ENCODE peak calls at places on chromosomes 12 and 14, in four cellular contexts. G is GM12878, Z is K562, W is HL-60. P is an unnamed sample.

GRCh38 chr12:78189656-78190055 is 359.0 kb downstream of the NAV3 start:
- DNase-seq in G (no peak), W (no peak), Z (no peak), P (no peak)

GRCh38 chr14:94581127-94581999 is at the start of gene SERPINA5:
- DNase-seq in W (no peak), G (no peak), Z (peak), P (no peak)

GRCh38 chr12:43402431-43402830 is 149.6 kb downstream of the ADAMTS20 start:
- DNase-seq in W (no peak), Z (no peak), G (no peak), P (no peak)

GRCh38 chr12:25272937-25273526 is 22.3 kb upstream of the KRAS start:
- DNase-seq in W (no peak), G (no peak), Z (no peak), P (no peak)

GRCh38 chr12:14716848-14717444 is 20.5 kb upstream of the GUCY2C start:
- DNase-seq in Z (peak), G (no peak), W (peak), P (peak)

GRCh38 chr12:109912790-109913189 is 12.7 kb downstream of the TCHP start:
- DNase-seq in Z (no peak), G (no peak), W (no peak), P (no peak)

GRCh38 chr14:28280530-28280929 is 486.1 kb upstream of the FOXG1 start:
- DNase-seq in W (no peak), G (no peak), Z (no peak), P (no peak)

GRCh38 chr12:109910254-109910968 is 10.3 kb downstream of the TCHP start:
- DNase-seq in G (no peak), W (no peak), Z (no peak), P (no peak)

GRCh38 chr12:132719141-132719953 is 8.7 kb downstream of the PGAM5 start:
- DNase-seq in W (no peak), G (no peak), Z (no peak), P (no peak)

GRCh38 chr12:92136883-92137582 is 8.6 kb downstream of the BTG1 start:
- DNase-seq in W (no peak), G (no peak), Z (no peak), P (no peak)

GRCh38 chr14:20278414-20278813 is 27.3 kb downstream of the TTC5 start:
- DNase-seq in W (peak), G (no peak), Z (no peak), P (no peak)

GRCh38 chr14:73802431-73803188 is 49.0 kb upstream of the PTGR2 start:
- DNase-seq in Z (no peak), G (no peak), W (no peak), P (no peak)

GRCh38 chr14:102426796-102427195 is 64.1 kb downstream of the TECPR2 start:
- DNase-seq in G (no peak), Z (no peak), W (no peak), P (no peak)

GRCh38 chr12:132617822-132618682 is 524 bp upstream of the P2RX2 start:
- DNase-seq in W (no peak), Z (no peak), G (no peak), P (no peak)

GRCh38 chr12:82723093-82723492 is 36.4 kb downstream of the TMTC2 start:
- DNase-seq in Z (no peak), G (peak), W (no peak), P (no peak)

GRCh38 chr14:92683041-92683440 is 65.4 kb downstream of the LGMN start:
- DNase-seq in G (no peak), Z (no peak), W (no peak), P (no peak)

GRCh38 chr14:96616168-96616681 is 114.0 kb downstream of the PAPOLA start:
- DNase-seq in W (no peak), G (no peak), Z (no peak), P (no peak)

GRCh38 chr12:3233813-3234212 is 156.6 kb downstream of the TSPAN9 start:
- DNase-seq in Z (no peak), G (no peak), W (no peak), P (no peak)

GRCh38 chr12:30525171-30525570 is 170.5 kb downstream of the IPO8 start:
- DNase-seq in G (no peak), W (peak), Z (peak), P (no peak)

GRCh38 chr12:26068503-26068902 is 56.3 kb downstream of the BHLHE41 start:
- DNase-seq in Z (no peak), G (no peak), W (no peak), P (no peak)

GRCh38 chr12:132014915-132015280 is 65.2 kb downstream of the EP400 start:
- DNase-seq in Z (no peak), W (no peak), G (no peak), P (no peak)

GRCh38 chr14:78666336-78667056 is 496.3 kb downstream of the NRXN3 start:
- DNase-seq in W (no peak), G (no peak), Z (no peak), P (no peak)
- TF ChIP-seq SPI1 in W (no peak), G (no peak), Z (no peak), P (no peak)

GRCh38 chr12:8145754-8146415 is 10.9 kb upstream of the ZNF705A start:
- DNase-seq in W (no peak), G (no peak), Z (no peak), P (no peak)
- TF ChIP-seq SPI1 in W (no peak), G (no peak), Z (no peak), P (no peak)

DNA sequence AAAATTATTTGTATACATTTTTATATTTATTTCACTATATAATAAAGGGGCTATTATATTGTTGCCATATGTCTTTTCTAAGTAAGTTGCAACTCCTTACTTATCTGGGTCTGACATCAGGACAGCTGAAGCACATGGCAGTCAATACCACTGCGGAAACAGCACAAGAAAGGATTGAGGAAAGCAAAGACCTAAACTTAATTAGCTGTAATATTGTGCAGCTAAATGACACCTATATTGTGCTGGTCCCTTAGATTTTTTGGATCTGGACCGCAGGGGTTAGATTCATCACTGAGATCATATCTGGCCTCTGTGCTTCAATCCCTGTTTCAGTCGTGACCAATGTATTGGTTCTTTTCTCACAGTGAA is 359.6 kb upstream of the DIO2 start:
- DNase-seq in G (no peak), W (no peak), Z (no peak), P (no peak)
- TF ChIP-seq SPI1 in G (no peak), W (no peak), Z (no peak), P (no peak)

DNA sequence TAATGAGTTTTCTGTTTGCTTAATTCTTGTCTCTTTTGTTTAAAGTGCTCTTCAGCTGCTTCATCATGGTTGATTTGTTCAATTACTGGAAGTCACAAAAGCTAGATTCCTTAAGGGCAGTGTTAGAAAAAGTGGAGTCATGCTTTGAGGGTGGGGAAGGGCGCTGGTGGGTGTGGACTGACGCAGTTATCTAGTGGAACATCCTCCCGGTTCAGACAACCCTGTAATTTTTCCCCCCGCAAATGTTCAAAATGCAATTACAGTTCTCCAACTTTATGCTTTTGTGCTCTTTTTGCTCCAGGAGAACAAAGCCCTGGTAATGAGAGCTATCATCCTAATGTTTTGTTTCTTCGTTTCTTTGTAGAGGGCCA is 2.1 kb downstream of the AKAP6 start:
- DNase-seq in G (no peak), W (no peak), Z (peak), P (no peak)
- TF ChIP-seq SPI1 in G (no peak), W (no peak), Z (no peak), P (no peak)

GRCh38 chr12:122096591-122097149 is 18.1 kb downstream of the MLXIP start:
- DNase-seq in G (no peak), Z (no peak), W (no peak), P (no peak)

GRCh38 chr12:122099280-122099749 is 20.8 kb downstream of the MLXIP start:
- DNase-seq in W (no peak), G (no peak), Z (no peak), P (no peak)

GRCh38 chr12:122099856-122100255 is 21.3 kb downstream of the MLXIP start:
- DNase-seq in Z (no peak), G (no peak), W (no peak), P (no peak)

GRCh38 chr12:122096014-122096413 is 17.5 kb downstream of the MLXIP start:
- DNase-seq in W (no peak), G (no peak), Z (no peak), P (no peak)

GRCh38 chr12:122097641-122098364 is 19.2 kb downstream of the MLXIP start:
- DNase-seq in Z (peak), G (no peak), W (no peak), P (no peak)
- TF ChIP-seq SPI1 in Z (no peak), G (no peak), W (no peak), P (no peak)

GRCh38 chr14:35866595-35867279 is 40.6 kb downstream of the BRMS1L start:
- DNase-seq in G (no peak), W (no peak), Z (no peak), P (no peak)

GRCh38 chr14:35865611-35866010 is 39.5 kb downstream of the BRMS1L start:
- DNase-seq in G (no peak), W (peak), Z (no peak), P (no peak)

GRCh38 chr14:35855886-35856481 is 29.8 kb downstream of the BRMS1L start:
- DNase-seq in W (peak), Z (no peak), G (peak), P (peak)

GRCh38 chr14:35858521-35859209 is 32.5 kb downstream of the BRMS1L start:
- DNase-seq in W (no peak), Z (no peak), G (no peak), P (no peak)

DNA sequence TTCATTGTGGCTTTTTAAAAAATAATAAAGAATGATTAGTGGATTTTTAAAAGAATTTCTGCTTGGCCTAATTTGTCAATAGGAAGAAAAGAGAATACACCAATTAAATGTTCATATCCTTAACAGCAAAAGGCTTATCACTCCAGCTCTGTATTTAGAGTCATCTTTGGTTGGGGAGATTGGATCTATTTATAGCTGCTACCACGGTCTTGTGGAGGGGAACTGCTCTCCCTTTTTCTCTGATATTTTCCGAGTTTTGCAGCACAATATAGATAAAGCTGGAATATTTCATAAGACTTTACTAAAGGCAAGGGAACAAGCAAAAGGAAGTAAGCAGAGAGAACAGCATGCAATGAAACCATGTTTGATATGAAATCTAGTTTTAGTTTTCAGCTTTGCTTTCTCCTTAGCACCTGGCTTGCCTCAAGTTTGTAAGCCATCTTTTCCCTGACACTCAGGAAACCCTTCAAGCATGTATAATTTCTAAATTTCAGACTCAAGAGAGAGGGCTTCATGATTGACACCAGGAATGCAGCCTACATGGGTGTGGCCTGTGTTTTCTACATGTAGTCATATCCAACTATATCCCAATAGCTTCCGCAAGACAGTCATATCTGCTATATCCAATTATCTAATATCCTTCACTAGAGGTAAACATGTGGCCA is 35.2 kb downstream of the BRMS1L start:
- DNase-seq in G (peak), Z (no peak), W (no peak), P (no peak)
- TF ChIP-seq SPI1 in G (no peak), Z (no peak), W (no peak), P (no peak)

GRCh38 chr12:76688627-76689026 is 75.3 kb upstream of the ZDHHC17 start:
- DNase-seq in Z (no peak), G (no peak), W (no peak), P (no peak)
- TF ChIP-seq SPI1 in Z (no peak), G (no peak), W (no peak), P (no peak)

GRCh38 chr12:131001493-131001892 is 47.8 kb downstream of the ADGRD1 start:
- DNase-seq in G (no peak), Z (peak), W (no peak), P (no peak)
- TF ChIP-seq SPI1 in G (no peak), Z (no peak), W (no peak), P (no peak)

GRCh38 chr14:63308723-63309317 is 9.9 kb downstream of the GPHB5 start:
- DNase-seq in W (no peak), G (no peak), Z (peak), P (no peak)
- TF ChIP-seq SPI1 in W (no peak), G (no peak), Z (no peak), P (no peak)

DNA sequence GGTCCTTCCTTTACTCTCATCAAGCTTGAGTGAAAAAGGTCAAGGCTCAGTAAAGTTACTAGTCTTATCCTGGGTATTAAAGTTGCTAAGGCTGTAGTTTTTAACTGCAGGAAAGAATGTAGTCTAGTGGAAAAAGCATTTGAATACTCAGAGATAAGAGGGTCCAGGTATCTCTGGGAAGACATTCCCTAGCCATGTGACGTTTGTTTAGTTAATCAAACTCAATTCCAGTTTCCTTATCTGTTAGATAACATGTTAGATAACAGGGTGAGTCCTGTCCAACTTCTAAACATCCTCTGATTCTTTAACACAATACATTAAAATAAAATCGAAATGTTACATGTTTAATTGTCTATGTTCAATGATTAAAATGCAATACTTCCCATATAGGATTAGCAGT is 720.7 kb upstream of the LMO3 start:
- DNase-seq in Z (no peak), G (no peak), W (no peak), P (no peak)
- TF ChIP-seq SPI1 in Z (no peak), G (no peak), W (no peak), P (no peak)